ENCODE peak calls at places on chromosomes 11 and 22, in nine cellular contexts. Q is activated T-cell treated with anti-CD3 and anti-CD28 coated beads, Interleukin-2, amount 50 U/mL, for 4 hours; K is NCI-H2081; F is D341Med; H is smooth muscle cell of the brain vasculature; P is GM23338; E is activated CD4-positive, alpha-beta T cell treated with anti-CD3 and anti-CD28 coated beads for 4 hours; W is activated naive CD4-positive, alpha-beta T cell treated with anti-CD3 and anti-CD28 coated beads, Interleukin-2, amount 50 U/mL, for 16 hours; M is T-helper 1 cell. X is an unnamed sample.

GRCh38 chr11:46200537-46201281 is 76.8 kb upstream of the CREB3L1 start:
- DNase-seq in Q (no peak), K (no peak), F (no peak), H (no peak), P (no peak), E (no peak), W (no peak), M (no peak), X (no peak)

GRCh38 chr11:48081151-48082010 is 101.0 kb downstream of the PTPRJ start:
- DNase-seq in Q (no peak), K (no peak), F (no peak), H (peak; percentile 29), P (no peak), E (peak; percentile 11), W (no peak), M (no peak), X (peak; percentile 29)

GRCh38 chr22:50641696-50642607 is 14.0 kb upstream of the ARSA start:
- DNase-seq in Q (no peak), K (no peak), F (peak; percentile 33), H (peak; percentile 69), P (peak; percentile 92), E (no peak), W (no peak), M (no peak), X (peak; percentile 32)

GRCh38 chr11:114137838-114138237 is 78.3 kb downstream of the ZBTB16 start:
- DNase-seq in Q (no peak), K (no peak), F (no peak), H (no peak), P (no peak), E (no peak), W (no peak), M (no peak), X (no peak)

GRCh38 chr22:35656284-35656752 is 8.1 kb downstream of the APOL6 start:
- DNase-seq in Q (no peak), K (no peak), F (peak; percentile 83), H (no peak), P (no peak), E (no peak), W (no peak), M (no peak), X (no peak)

GRCh38 chr11:22192289-22192641 is 620 bp upstream of the ANO5 start:
- DNase-seq in Q (no peak), K (peak; percentile 12), F (peak; percentile 34), H (no peak), P (peak; percentile 84), E (no peak), W (no peak), M (no peak), X (no peak)

GRCh38 chr11:68025047-68025446 is 5.4 kb upstream of the NDUFS8 start:
- DNase-seq in Q (no peak), K (no peak), F (no peak), H (no peak), P (no peak), E (no peak), W (no peak), M (no peak), X (peak; percentile 86)

GRCh38 chr22:27752771-27753170 is 48.8 kb downstream of the MN1 start:
- DNase-seq in Q (no peak), K (no peak), F (peak; percentile 67), H (no peak), P (no peak), E (no peak), W (no peak), M (no peak), X (no peak)

GRCh38 chr11:118531597-118532084 is 649 bp downstream of the TMEM25 start:
- DNase-seq in Q (no peak), K (no peak), F (peak; percentile 63), H (no peak), P (peak; percentile 36), E (no peak), W (no peak), M (no peak), X (no peak)

GRCh38 chr11:67312187-67313021 is 9.1 kb downstream of the SSH3 start:
- DNase-seq in Q (peak; percentile 50), K (no peak), F (no peak), H (no peak), P (no peak), E (peak; percentile 66), W (peak; percentile 34), M (peak; percentile 41), X (no peak)

GRCh38 chr11:33635161-33635560 is 65.5 kb downstream of the C11orf91 start:
- DNase-seq in Q (no peak), K (no peak), F (no peak), H (no peak), P (no peak), E (no peak), W (no peak), M (no peak), X (no peak)

GRCh38 chr11:120284272-120284671 is 40.8 kb upstream of the TLCD5 start:
- DNase-seq in Q (no peak), K (no peak), F (no peak), H (no peak), P (no peak), E (no peak), W (no peak), M (no peak), X (no peak)

X was measured in RPMI8226.